ENCODE peak calls at places on chromosomes 4 and X, in five cellular contexts. I is stimulated activated CD8-positive, alpha-beta memory T cell treated with anti-CD3 and anti-CD28 coated beads, Interleukin-12 subunit alpha, Interleukin-12 subunit beta, amount 100 ng/mL, for 4 hours; U is activated naive CD4-positive, alpha-beta T cell; Y is epithelial cell of prostate; O is HS-5. A is an unnamed sample.

GRCh38 chr4:175827510-175827909 is 15.4 kb upstream of the GPM6A start:
- DNase-seq in I (no peak), U (no peak), Y (no peak), O (no peak), A (no peak)

GRCh38 chr4:33625762-33626161 is 2618.6 kb downstream of the ARAP2 start:
- DNase-seq in I (no peak), U (no peak), Y (no peak), O (no peak), A (no peak)

GRCh38 chrX:8424941-8425340 is 39.7 kb upstream of the VCX3B start:
- DNase-seq in I (no peak), U (no peak), Y (peak), O (no peak), A (no peak)

GRCh38 chr4:1008840-1009646 is 2.4 kb upstream of the FGFRL1 start:
- DNase-seq in I (no peak), U (no peak), Y (no peak), O (no peak), A (no peak)

GRCh38 chr4:154506253-154506652 is 14.7 kb upstream of the DCHS2 start:
- DNase-seq in I (no peak), U (no peak), Y (no peak), O (no peak), A (no peak)

GRCh38 chrX:10636337-10636736 is 16.0 kb upstream of the MID1 start:
- DNase-seq in I (no peak), U (no peak), Y (no peak), O (no peak), A (peak)

GRCh38 chr4:20251796-20252655 is at the start of gene SLIT2:
- DNase-seq in I (no peak), U (no peak), Y (no peak), O (no peak), A (peak)

GRCh38 chrX:9464435-9465371 is at the start of gene TBL1X:
- DNase-seq in I (peak), U (peak), Y (no peak), O (no peak), A (no peak)

GRCh38 chrX:3963980-3964379 is 250.5 kb upstream of the PRKX start:
- DNase-seq in I (no peak), U (no peak), Y (no peak), O (no peak), A (no peak)

A was measured in NT2/D1.